ENCODE peak calls at places on chromosome 13, in ten cellular contexts. T is uterus, F is K562, B is GM12865, H is fibroblast of lung, M is gastrocnemius medialis, R is cardiac fibroblast, N is cardiac muscle cell, J is tibial artery, P is tibial nerve. V is an unnamed sample.

GRCh38 chr13:31056650-31057275 is 104.9 kb downstream of the HSPH1 start:
- DNase-seq in B (no peak), F (no peak), H (no peak), N (no peak), M (no peak), J (no peak), T (no peak), P (no peak), R (peak), V (no peak)

GRCh38 chr13:99995503-99996176 is 14.1 kb downstream of the ZIC2 start:
- DNase-seq in J (no peak), P (no peak), N (no peak), T (no peak), F (no peak), H (no peak), R (no peak), B (no peak), M (no peak), V (no peak)

GRCh38 chr13:44049546-44049945 is 169.8 kb downstream of the LACC1 start:
- DNase-seq in N (no peak), R (no peak), T (no peak), H (no peak), J (no peak), P (no peak), B (no peak), M (no peak), F (no peak), V (no peak)

GRCh38 chr13:95524270-95524901 is 28.1 kb upstream of the CLDN10 start:
- DNase-seq in P (no peak), T (no peak), M (no peak), R (peak), B (no peak), J (no peak), F (no peak), N (no peak), H (no peak), V (no peak)

GRCh38 chr13:78121459-78122348 is 203.1 kb upstream of the EDNRB start:
- DNase-seq in J (peak), F (peak), N (peak), B (peak), M (peak), R (peak), T (peak), P (peak), H (peak), V (no peak)

GRCh38 chr13:84137292-84137691 is 255.0 kb upstream of the SLITRK1 start:
- DNase-seq in H (peak), M (no peak), P (no peak), R (no peak), J (no peak), N (no peak), B (peak), T (no peak), F (no peak), V (no peak)

GRCh38 chr13:24693862-24694471 is 13.8 kb downstream of the ATP12A start:
- DNase-seq in H (peak), P (peak), T (no peak), B (peak), R (peak), F (peak), M (peak), N (peak), J (no peak), V (peak)

GRCh38 chr13:70391678-70392077 is 283.4 kb upstream of the KLHL1 start:
- DNase-seq in T (no peak), N (peak), F (no peak), P (no peak), J (no peak), B (no peak), H (no peak), R (no peak), M (no peak), V (no peak)

GRCh38 chr13:111398715-111399299 is 78.4 kb downstream of the TEX29 start:
- DNase-seq in N (no peak), J (peak), T (no peak), H (no peak), M (no peak), R (no peak), B (no peak), P (no peak), F (peak), V (no peak)

GRCh38 chr13:106182404-106182803 is 353.1 kb downstream of the EFNB2 start:
- DNase-seq in T (no peak), P (no peak), F (no peak), H (peak), N (no peak), R (peak), J (no peak), B (no peak), M (no peak), V (no peak)

GRCh38 chr13:113739527-113740285 is 19.3 kb upstream of the TMEM255B start:
- DNase-seq in J (no peak), M (no peak), R (no peak), B (no peak), H (no peak), P (no peak), N (no peak), T (no peak), F (no peak), V (peak)

GRCh38 chr13:114097893-114098688 is 34.3 kb downstream of the RASA3 start:
- DNase-seq in T (peak), F (no peak), M (peak), B (no peak), N (no peak), J (peak), H (no peak), R (no peak), P (no peak), V (no peak)

GRCh38 chr13:32107474-32107873 is 75.9 kb downstream of the FRY start:
- DNase-seq in T (no peak), H (no peak), P (no peak), B (no peak), M (no peak), J (no peak), F (no peak), N (no peak), R (no peak), V (no peak)

GRCh38 chr13:33519561-33520479 is 234.3 kb upstream of the STARD13 start:
- DNase-seq in H (peak), J (no peak), F (no peak), P (no peak), M (no peak), B (no peak), N (no peak), R (peak), T (no peak), V (no peak)

GRCh38 chr13:99505814-99506269 is 4.6 kb downstream of the TM9SF2 start:
- DNase-seq in T (no peak), B (peak), F (no peak), N (no peak), R (peak), M (no peak), P (no peak), J (no peak), H (peak), V (no peak)

GRCh38 chr13:42747399-42747873 is 33.9 kb upstream of the FAM216B start:
- DNase-seq in N (no peak), H (peak), R (peak), P (no peak), M (no peak), J (no peak), T (no peak), B (no peak), F (no peak), V (no peak)

GRCh38 chr13:43846496-43846895 is 33.0 kb downstream of the CCDC122 start:
- DNase-seq in P (no peak), N (no peak), J (no peak), B (no peak), F (no peak), R (peak), M (no peak), T (no peak), H (peak), V (no peak)

GRCh38 chr13:44243198-44243852 is 130.3 kb upstream of the SERP2 start:
- DNase-seq in M (no peak), F (peak), B (peak), P (no peak), J (no peak), N (peak), H (peak), R (peak), T (peak), V (no peak)

GRCh38 chr13:45021250-45021649 is 31.9 kb downstream of the GPALPP1 start:
- DNase-seq in B (no peak), N (no peak), R (no peak), P (no peak), H (peak), T (no peak), J (no peak), F (no peak), M (no peak), V (no peak)

GRCh38 chr13:65710514-65710913 is 1519.6 kb downstream of the PCDH9 start:
- DNase-seq in T (no peak), B (no peak), H (no peak), M (no peak), N (no peak), J (no peak), F (no peak), R (peak), P (no peak), V (no peak)

GRCh38 chr13:66501187-66501586 is 728.9 kb downstream of the PCDH9 start:
- DNase-seq in T (no peak), B (no peak), H (peak), P (no peak), N (no peak), J (no peak), R (peak), F (no peak), M (no peak), V (no peak)

GRCh38 chr13:52969373-52969772 is 59.2 kb upstream of the OLFM4 start:
- DNase-seq in F (no peak), J (no peak), T (no peak), R (no peak), B (no peak), P (no peak), H (no peak), N (no peak), M (no peak), V (no peak)

DNA sequence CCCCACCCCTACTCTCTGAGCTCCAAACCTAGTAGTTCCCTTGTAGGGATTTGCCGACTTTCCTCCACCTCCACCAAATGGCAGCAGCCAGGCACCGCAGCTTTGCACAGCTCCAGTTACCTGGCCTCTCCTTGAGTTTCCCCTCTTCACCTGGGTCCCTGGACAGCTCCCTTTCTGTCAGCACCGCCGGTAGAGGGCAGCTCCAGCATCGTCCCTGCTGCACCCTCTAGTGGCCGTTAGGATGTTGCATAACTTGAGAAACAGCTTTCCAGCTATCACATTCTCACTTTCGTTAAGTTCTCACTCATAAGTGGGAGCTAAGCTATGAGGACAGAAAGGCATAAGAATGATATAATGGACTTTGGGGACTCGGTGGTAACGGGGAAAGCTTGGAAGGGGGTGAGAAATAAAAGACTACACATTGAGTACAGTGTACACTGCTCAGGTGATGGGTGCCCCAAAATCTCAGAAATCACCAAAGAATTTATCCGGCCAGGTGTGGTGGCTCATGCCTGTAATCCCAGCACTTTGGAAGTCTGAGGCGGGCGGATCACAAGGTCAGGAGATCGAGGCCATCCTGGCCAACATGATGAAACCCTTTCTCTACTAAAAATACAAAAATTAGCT is 60.4 kb upstream of the OLFM4 start:
- DNase-seq in N (peak), F (peak), B (peak), J (peak), P (peak), R (peak), T (peak), M (peak), H (peak), V (peak)
- TF ChIP-seq CTCF in N (peak), F (peak), B (peak), J (peak), P (peak), R (peak), T (peak), M (peak), H (peak), V (peak)

GRCh38 chr13:47188802-47189201 is 291.9 kb upstream of the HTR2A start:
- DNase-seq in B (peak), J (no peak), T (no peak), R (peak), M (no peak), F (peak), H (peak), P (no peak), N (no peak), V (no peak)

DNA sequence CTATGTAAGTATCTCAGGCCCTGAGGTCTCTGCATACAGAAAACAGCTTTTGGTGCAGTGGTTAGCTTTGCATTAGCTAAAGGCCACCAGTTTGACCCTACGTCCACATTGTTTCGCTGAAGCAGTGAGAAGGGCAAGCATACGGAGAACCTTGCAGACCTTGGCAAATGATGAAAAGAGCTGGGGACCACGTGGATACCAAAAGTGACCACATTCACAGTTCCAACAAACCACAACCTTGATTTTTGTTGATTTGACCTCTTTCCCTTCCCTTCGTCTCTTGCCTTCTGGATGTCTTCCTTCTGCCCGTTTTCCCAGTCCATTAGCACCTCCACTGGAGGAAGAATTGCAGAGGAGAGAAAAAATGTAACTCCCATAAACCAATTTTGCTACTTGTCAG is 293.8 kb upstream of the HTR2A start:
- DNase-seq in R (no peak), M (no peak), P (no peak), T (no peak), N (no peak), H (peak), B (no peak), J (no peak), F (no peak), V (no peak)
- TF ChIP-seq CTCF in R (no peak), M (no peak), P (no peak), T (no peak), N (no peak), H (no peak), B (no peak), J (no peak), F (no peak), V (no peak)

GRCh38 chr13:35826626-35827254 is 304.4 kb downstream of the DCLK1 start:
- DNase-seq in B (peak), R (no peak), F (peak), N (no peak), P (no peak), J (no peak), M (no peak), H (no peak), T (no peak), V (no peak)

GRCh38 chr13:35824825-35825224 is 306.4 kb downstream of the DCLK1 start:
- DNase-seq in T (no peak), R (no peak), F (no peak), J (no peak), P (no peak), H (no peak), M (no peak), B (no peak), N (no peak), V (no peak)

GRCh38 chr13:35818577-35819165 is 312.5 kb downstream of the DCLK1 start:
- DNase-seq in P (no peak), T (no peak), J (no peak), M (no peak), H (peak), R (peak), N (peak), B (peak), F (peak), V (no peak)

GRCh38 chr13:35824395-35824794 is 306.8 kb downstream of the DCLK1 start:
- DNase-seq in J (no peak), T (no peak), P (no peak), B (no peak), M (no peak), R (no peak), F (no peak), H (no peak), N (no peak), V (no peak)

DNA sequence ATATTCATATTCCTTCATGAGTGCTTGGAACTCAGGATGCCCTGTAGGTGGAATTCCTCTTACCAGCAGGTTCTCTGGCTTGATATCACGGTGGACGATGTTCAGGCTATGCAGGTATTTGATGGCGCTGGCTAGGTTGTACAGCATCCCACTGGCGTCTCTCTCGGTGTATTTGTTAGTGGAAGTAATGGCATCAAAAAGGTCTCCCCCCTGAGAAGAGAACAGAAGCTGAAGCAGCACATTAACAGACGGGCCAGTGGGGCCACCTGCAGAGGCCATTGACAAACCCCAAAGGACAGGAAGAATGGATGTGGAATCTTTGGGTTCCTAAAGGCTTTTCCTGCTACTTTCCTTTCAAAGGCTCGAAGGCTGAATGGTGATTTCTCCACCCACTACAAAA is 308.5 kb downstream of the DCLK1 start:
- DNase-seq in M (no peak), H (no peak), F (no peak), T (no peak), P (no peak), B (no peak), N (no peak), R (no peak), J (no peak), V (no peak)
- TF ChIP-seq CTCF in M (no peak), H (no peak), F (no peak), T (no peak), P (no peak), B (no peak), N (no peak), R (no peak), J (no peak), V (no peak)

DNA sequence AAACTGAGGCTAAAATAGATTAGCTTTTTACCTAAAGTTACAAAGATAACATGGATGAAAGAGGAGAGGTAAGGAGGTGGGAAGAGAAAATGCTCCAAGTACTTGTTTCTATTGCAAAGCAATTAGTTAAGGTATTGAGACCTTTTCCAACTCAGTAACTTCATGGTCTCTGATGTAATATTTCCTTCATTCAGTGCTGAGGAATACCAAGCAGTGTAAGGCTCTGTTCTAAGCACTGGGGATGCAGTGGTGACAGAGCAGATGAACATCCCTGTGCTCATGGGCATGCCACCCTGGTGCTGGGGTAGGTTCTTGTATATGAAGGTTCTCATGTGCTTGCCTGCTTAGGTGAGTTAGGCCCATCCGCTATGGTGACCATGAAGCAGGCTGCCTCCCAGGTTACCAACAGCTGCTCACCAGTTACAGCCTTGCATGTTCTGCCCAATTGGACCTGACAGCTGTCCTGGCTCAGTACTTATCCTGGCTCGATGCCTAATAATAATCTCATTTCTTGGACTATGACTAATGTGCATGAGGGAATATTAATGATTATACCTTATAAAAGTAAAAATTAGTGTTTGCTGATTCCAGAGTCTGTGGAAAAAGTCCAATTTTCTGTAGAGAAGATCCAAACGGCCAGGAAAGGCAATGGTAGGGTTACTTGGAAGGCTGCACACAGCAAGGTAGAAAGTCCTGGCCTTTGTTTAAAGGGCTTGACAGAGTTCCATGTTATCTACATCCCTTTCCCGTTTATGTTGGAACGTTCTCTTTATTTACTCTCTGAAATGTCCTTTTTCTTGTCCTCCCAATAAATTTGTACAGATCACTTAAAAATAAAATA is 48.3 kb downstream of the LATS2 start:
- DNase-seq in P (no peak), B (no peak), H (peak), N (no peak), M (peak), J (peak), R (peak), T (no peak), F (no peak), V (no peak)
- TF ChIP-seq CTCF in P (no peak), B (no peak), H (no peak), N (no peak), M (no peak), J (no peak), R (no peak), T (no peak), F (no peak), V (no peak)

GRCh38 chr13:40586886-40587285 is 79.6 kb downstream of the FOXO1 start:
- DNase-seq in M (peak), T (no peak), P (no peak), J (no peak), N (no peak), B (no peak), R (peak), F (no peak), H (no peak), V (no peak)
- TF ChIP-seq CTCF in M (no peak), T (no peak), P (no peak), J (no peak), N (peak), B (no peak), R (peak), F (no peak), H (no peak), V (no peak)

GRCh38 chr13:54185785-54186184 is 1157.2 kb downstream of the OLFM4 start:
- DNase-seq in R (no peak), B (no peak), T (no peak), M (no peak), J (no peak), H (no peak), F (no peak), P (no peak), N (peak), V (no peak)
- TF ChIP-seq CTCF in R (no peak), B (no peak), T (no peak), M (no peak), J (no peak), H (no peak), F (no peak), P (no peak), N (no peak), V (peak)

GRCh38 chr13:79457948-79458347 is 23.0 kb upstream of the NDFIP2 start:
- DNase-seq in M (no peak), R (peak), T (no peak), P (no peak), B (no peak), H (peak), F (peak), J (no peak), N (no peak), V (no peak)
- TF ChIP-seq CTCF in M (no peak), R (no peak), T (no peak), P (no peak), B (no peak), H (no peak), F (no peak), J (no peak), N (no peak), V (no peak)